ENCODE peak calls at places on chromosomes 7 and 10, in five cellular contexts. One of them, this sample, is unnamed. For H3K4me1, the result is how much of the 10 kb centered on the place peaks cover.

GRCh38 chr7:7799138-7799537 is 80.7 kb upstream of the RPA3 start:
- DNase-seq in GM23248: peak
- DNase-seq in heart right ventricle: no peak
- DNase-seq in left ventricle myocardium inferior: no peak
- DNase-seq in PC-3: peak
- DNase-seq in this sample: no peak

GRCh38 chr10:49645417-49646255 is 31.8 kb downstream of the CHAT start:
- DNase-seq in GM23248: no peak
- DNase-seq in heart right ventricle: no peak
- DNase-seq in left ventricle myocardium inferior: no peak
- DNase-seq in PC-3: no peak
- DNase-seq in this sample: no peak

GRCh38 chr7:24788075-24788474 is 30.8 kb upstream of the GSDME start:
- DNase-seq in GM23248: no peak
- DNase-seq in heart right ventricle: no peak
- DNase-seq in left ventricle myocardium inferior: no peak
- DNase-seq in PC-3: no peak
- DNase-seq in this sample: no peak

GRCh38 chr10:101840102-101840684 is 3.4 kb downstream of the KCNIP2 start:
- DNase-seq in GM23248: peak
- DNase-seq in heart right ventricle: no peak
- DNase-seq in left ventricle myocardium inferior: no peak
- DNase-seq in PC-3: no peak
- DNase-seq in this sample: peak

GRCh38 chr10:3090914-3091313 is 23.6 kb downstream of the PFKP start:
- DNase-seq in GM23248: peak
- DNase-seq in heart right ventricle: peak
- DNase-seq in left ventricle myocardium inferior: peak
- DNase-seq in PC-3: peak
- DNase-seq in this sample: peak

GRCh38 chr10:97200616-97201015 is 14.9 kb upstream of the SLIT1 start:
- DNase-seq in GM23248: no peak
- DNase-seq in heart right ventricle: no peak
- DNase-seq in left ventricle myocardium inferior: no peak
- DNase-seq in PC-3: no peak
- DNase-seq in this sample: no peak

GRCh38 chr7:128200376-128200775 is 40.7 kb upstream of the LEP start:
- DNase-seq in GM23248: no peak
- DNase-seq in heart right ventricle: no peak
- DNase-seq in left ventricle myocardium inferior: no peak
- DNase-seq in PC-3: no peak
- DNase-seq in this sample: no peak

GRCh38 chr10:102835007-102835482 is 2.2 kb downstream of the CYP17A1 start:
- DNase-seq in GM23248: peak
- DNase-seq in heart right ventricle: peak
- DNase-seq in left ventricle myocardium inferior: peak
- DNase-seq in PC-3: peak
- DNase-seq in this sample: peak

GRCh38 chr7:100602889-100603696 is 930 bp downstream of the PCOLCE start:
- DNase-seq in GM23248: peak
- DNase-seq in heart right ventricle: peak
- DNase-seq in left ventricle myocardium inferior: peak
- DNase-seq in PC-3: no peak
- DNase-seq in this sample: peak

GRCh38 chr10:124701881-124702656 is 42.1 kb downstream of the FAM53B start:
- DNase-seq in GM23248: no peak
- DNase-seq in heart right ventricle: peak
- DNase-seq in left ventricle myocardium inferior: peak
- DNase-seq in PC-3: no peak
- DNase-seq in this sample: no peak

DNA sequence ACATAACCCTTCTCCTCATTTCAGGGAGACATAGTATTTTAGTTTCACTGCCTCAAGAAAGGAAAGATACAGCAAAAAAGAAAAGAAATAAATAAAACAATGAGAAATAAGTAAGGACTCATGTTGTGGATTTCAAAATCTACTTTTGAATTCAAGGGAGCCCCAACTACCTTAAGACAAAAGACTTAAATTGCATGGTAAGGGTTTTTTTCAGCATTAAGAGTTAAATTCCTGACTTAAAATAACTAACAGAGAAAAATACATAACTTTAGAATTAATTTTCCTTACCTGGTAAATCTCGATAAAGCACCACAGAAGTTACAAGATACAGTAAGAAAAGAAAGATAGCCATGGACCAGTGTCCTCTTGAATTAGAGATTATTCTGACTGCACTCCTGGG is 292.4 kb upstream of the SEMA3C start:
- DNase-seq in GM23248: peak
- DNase-seq in heart right ventricle: no peak
- DNase-seq in left ventricle myocardium inferior: no peak
- DNase-seq in PC-3: no peak
- DNase-seq in this sample: no peak
- H3K4me3 ChIP-seq in GM23248: peak
- H3K4me3 ChIP-seq in heart right ventricle: no peak
- H3K4me3 ChIP-seq in left ventricle myocardium inferior: no peak
- H3K4me3 ChIP-seq in PC-3: no peak
- H3K4me3 ChIP-seq in this sample: no peak

DNA sequence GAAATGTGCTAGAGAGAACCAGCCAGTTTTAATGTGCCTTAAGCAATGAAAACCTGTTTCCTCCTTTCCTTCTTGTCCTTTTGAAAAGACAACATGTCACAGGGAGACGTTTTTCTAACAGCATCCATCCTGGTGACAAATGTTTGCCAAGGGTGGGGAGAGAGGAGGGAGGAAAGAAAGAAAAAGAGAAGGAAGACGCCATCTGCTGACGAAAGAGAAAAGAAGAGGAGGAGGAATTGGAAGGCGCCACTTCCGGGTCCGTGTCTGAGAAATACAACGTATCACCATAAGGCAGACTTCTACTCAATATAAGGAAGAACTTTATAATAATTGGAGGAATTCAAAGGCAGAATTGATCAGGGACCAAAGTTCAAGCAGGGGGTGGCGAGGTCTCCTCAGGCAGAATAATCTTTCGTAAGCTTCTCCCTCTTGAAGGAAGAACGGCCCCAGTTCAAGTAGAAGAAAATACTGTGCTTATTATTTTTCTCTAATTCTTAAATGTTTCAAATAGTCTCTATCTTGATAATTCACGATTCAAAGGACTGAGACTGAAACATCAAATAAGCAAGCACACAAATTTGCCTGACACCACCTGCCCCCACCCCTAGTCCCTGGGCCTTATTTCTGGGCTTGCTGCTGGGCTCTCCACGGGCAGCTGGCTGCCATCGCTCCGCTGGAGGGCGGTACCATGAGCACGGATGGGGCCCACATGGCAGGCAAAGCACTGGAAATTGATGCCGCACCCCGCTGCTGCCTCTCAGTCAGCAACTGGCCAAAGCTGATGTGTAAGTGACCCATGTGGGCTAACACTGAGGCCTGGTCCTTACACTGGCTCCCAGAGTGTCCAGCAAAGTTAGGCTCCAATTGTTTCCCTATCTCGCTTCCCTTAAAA is 273.7 kb upstream of the KLF14 start:
- DNase-seq in GM23248: peak
- DNase-seq in heart right ventricle: no peak
- DNase-seq in left ventricle myocardium inferior: peak
- DNase-seq in PC-3: peak
- DNase-seq in this sample: peak
- H3K4me1 ChIP-seq in GM23248: half or more
- H3K4me1 ChIP-seq in heart right ventricle: under half
- H3K4me1 ChIP-seq in left ventricle myocardium inferior: half or more
- H3K4me1 ChIP-seq in PC-3: under half
- H3K4me1 ChIP-seq in this sample: under half

DNA sequence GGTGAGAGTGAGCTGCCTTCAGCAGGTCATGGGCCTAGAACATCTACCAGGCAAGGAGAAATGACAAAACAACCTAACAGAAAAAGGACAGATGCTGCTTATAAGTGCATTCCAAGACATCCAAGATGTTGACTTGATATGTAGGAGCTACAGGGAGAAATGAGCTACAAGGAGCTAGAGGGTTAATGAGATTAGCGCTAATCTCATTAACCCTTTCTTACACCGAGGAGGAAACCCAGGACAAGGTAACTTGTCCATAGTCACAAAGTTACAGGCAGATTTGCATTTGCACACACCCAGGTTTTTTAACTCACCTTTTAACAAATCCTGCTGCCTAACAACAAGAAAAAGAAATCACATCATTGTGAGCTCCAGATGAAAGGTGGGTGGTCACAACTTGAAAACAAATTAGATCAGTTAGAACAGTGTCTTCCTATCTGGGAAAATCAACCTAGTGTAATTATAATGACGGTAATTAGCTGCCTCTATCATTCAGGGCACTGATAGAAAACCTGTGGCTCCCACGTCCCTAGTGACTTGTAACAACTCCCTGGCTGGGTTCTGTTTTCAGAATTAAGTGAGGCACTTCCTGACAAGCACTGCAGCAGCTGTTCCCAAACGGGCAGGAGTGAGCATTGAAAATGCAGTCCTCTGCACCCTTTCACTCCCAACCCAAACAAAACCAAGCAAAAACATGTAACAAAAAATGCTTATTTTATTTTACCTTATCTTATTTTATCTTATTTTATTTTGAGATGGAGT is 5.7 kb downstream of the KIAA1549 start:
- DNase-seq in GM23248: no peak
- DNase-seq in heart right ventricle: no peak
- DNase-seq in left ventricle myocardium inferior: no peak
- DNase-seq in PC-3: no peak
- DNase-seq in this sample: peak
- H3K4me3 ChIP-seq in GM23248: no peak
- H3K4me3 ChIP-seq in heart right ventricle: no peak
- H3K4me3 ChIP-seq in left ventricle myocardium inferior: no peak
- H3K4me3 ChIP-seq in PC-3: no peak
- H3K4me3 ChIP-seq in this sample: no peak

GRCh38 chr7:20786049-20786412 is 655 bp downstream of the SP8 start:
- DNase-seq in GM23248: no peak
- DNase-seq in heart right ventricle: no peak
- DNase-seq in left ventricle myocardium inferior: no peak
- DNase-seq in PC-3: no peak
- DNase-seq in this sample: no peak
- H3K4me1 ChIP-seq in GM23248: under half
- H3K4me1 ChIP-seq in heart right ventricle: under half
- H3K4me1 ChIP-seq in left ventricle myocardium inferior: under half
- H3K4me1 ChIP-seq in PC-3: under half
- H3K4me1 ChIP-seq in this sample: under half

This sample was measured in cardiac muscle cell.